ENCODE peak calls at places on chromosome 17, in eight cellular contexts. F is tibial artery; L is activated CD4-positive, alpha-beta T cell treated with anti-CD3 and anti-CD28 coated beads, Interleukin-2, amount 50 U/mL, for 48 hours; U is Right ventricle myocardium superior; X is kidney glomerular epithelial cell; D is C1 segment of cervical spinal cord; H is esophagus muscularis mucosa; Z is left ventricle myocardium inferior. E is an unnamed sample.

GRCh38 chr17:64707077-64707591 is 45.0 kb upstream of the SMURF2 start:
- DNase-seq in L (no peak), U (peak), H (peak), X (peak), Z (peak), D (peak), F (peak), E (peak)

GRCh38 chr17:57751971-57752905 is 7.1 kb upstream of the CCDC182 start:
- DNase-seq in Z (no peak), D (no peak), X (no peak), H (no peak), U (no peak), L (no peak), F (no peak), E (no peak)

GRCh38 chr17:49616546-49617205 is 41.0 kb downstream of the NXPH3 start:
- DNase-seq in F (peak), X (no peak), H (no peak), U (peak), Z (peak), D (no peak), L (no peak), E (no peak)

GRCh38 chr17:1231456-1231855 is 38.8 kb upstream of the BHLHA9 start:
- DNase-seq in F (peak), Z (peak), U (peak), X (no peak), D (no peak), H (no peak), L (no peak), E (no peak)

GRCh38 chr17:49549691-49550678 is 25.7 kb upstream of the NXPH3 start:
- DNase-seq in U (no peak), L (no peak), F (no peak), D (no peak), H (no peak), X (no peak), Z (no peak), E (no peak)

GRCh38 chr17:56994009-56994792 is 16.3 kb downstream of the SCPEP1 start:
- DNase-seq in U (no peak), Z (no peak), L (no peak), D (no peak), H (no peak), F (no peak), X (no peak), E (no peak)

GRCh38 chr17:66893863-66894262 is 58.9 kb downstream of the CACNG5 start:
- DNase-seq in F (no peak), H (no peak), D (no peak), U (no peak), X (no peak), L (no peak), Z (no peak), E (no peak)

GRCh38 chr17:147796-148740 is 10.7 kb downstream of the SCGB1C2 start:
- DNase-seq in U (peak), L (peak), D (no peak), H (no peak), F (no peak), Z (peak), X (no peak), E (no peak)

GRCh38 chr17:3935825-3936355 is 19.6 kb upstream of the P2RX1 start:
- DNase-seq in U (no peak), Z (no peak), L (no peak), F (no peak), X (no peak), D (no peak), H (no peak), E (peak)

GRCh38 chr17:76151896-76152454 is 10.9 kb upstream of the FOXJ1 start:
- DNase-seq in H (no peak), U (no peak), Z (no peak), L (no peak), X (no peak), D (no peak), F (no peak), E (no peak)

GRCh38 chr17:77141846-77142449 is 1.2 kb downstream of the SEC14L1 start:
- DNase-seq in L (no peak), X (no peak), F (no peak), D (no peak), Z (no peak), U (no peak), H (no peak), E (no peak)

GRCh38 chr17:17236295-17237025 is 508 bp downstream of the FLCN start:
- DNase-seq in X (peak), U (no peak), D (no peak), H (no peak), L (no peak), Z (no peak), F (no peak), E (peak)

GRCh38 chr17:12927541-12928425 is 90.0 kb downstream of the ELAC2 start:
- DNase-seq in F (no peak), X (no peak), Z (peak), L (no peak), U (no peak), D (no peak), H (peak), E (no peak)

GRCh38 chr17:67218385-67218950 is 26.5 kb downstream of the HELZ start:
- DNase-seq in H (no peak), L (no peak), F (no peak), Z (no peak), X (peak), U (no peak), D (peak), E (peak)

GRCh38 chr17:75774988-75775668 is 9.5 kb upstream of the UNK start:
- DNase-seq in U (no peak), X (no peak), Z (no peak), H (no peak), L (no peak), D (no peak), F (no peak), E (no peak)

E was measured in renal cortical epithelial cell.